ENCODE peak calls at places on chromosomes 1 and 21, in five cellular contexts. V, Y, T, U and M are unnamed samples.

GRCh38 chr1:147785794-147786506 is 25.5 kb upstream of the GJA5 start:
- DNase-seq in V (no peak), Y (no peak), T (no peak), U (no peak), M (no peak)

GRCh38 chr1:244273845-244274619 is 177.7 kb downstream of the ADSS2 start:
- DNase-seq in V (peak), Y (peak), T (no peak), U (no peak), M (peak)

GRCh38 chr1:237011432-237011831 is 7.2 kb upstream of the MT1HL1 start:
- DNase-seq in V (no peak), Y (no peak), T (no peak), U (no peak), M (no peak)

GRCh38 chr1:201828820-201829774 is at the start of gene IPO9:
- DNase-seq in V (peak), Y (peak), T (peak), U (peak), M (peak)

GRCh38 chr1:6272476-6273270 is 11.8 kb upstream of the GPR153 start:
- DNase-seq in V (no peak), Y (no peak), T (no peak), U (no peak), M (no peak)

GRCh38 chr1:54442185-54442584 is 36.0 kb upstream of the SSBP3 start:
- DNase-seq in V (no peak), Y (no peak), T (no peak), U (no peak), M (no peak)

GRCh38 chr21:17929514-17929913 is 110.4 kb upstream of the C21orf91 start:
- DNase-seq in V (no peak), Y (no peak), T (no peak), U (no peak), M (no peak)

GRCh38 chr1:1988061-1988945 is 15.3 kb downstream of the CFAP74 start:
- DNase-seq in V (no peak), Y (no peak), T (no peak), U (no peak), M (no peak)

GRCh38 chr21:39184050-39184980 is 1.1 kb upstream of the PSMG1 start:
- DNase-seq in V (no peak), Y (no peak), T (no peak), U (no peak), M (no peak)

GRCh38 chr21:33974513-33975468 is 59.2 kb upstream of the ATP5PO start:
- DNase-seq in V (no peak), Y (no peak), T (no peak), U (no peak), M (no peak)

GRCh38 chr21:31780944-31781343 is 49.0 kb upstream of the SCAF4 start:
- DNase-seq in V (no peak), Y (no peak), T (no peak), U (no peak), M (no peak)

GRCh38 chr1:200033511-200034261 is 6.2 kb downstream of the NR5A2 start:
- DNase-seq in V (no peak), Y (no peak), T (no peak), U (no peak), M (no peak)

GRCh38 chr1:207606362-207606755 is 38.6 kb upstream of the CR1L start:
- DNase-seq in V (no peak), Y (no peak), T (no peak), U (no peak), M (no peak)

GRCh38 chr1:152745289-152745704 is 12.5 kb upstream of the KPRP start:
- DNase-seq in V (no peak), Y (no peak), T (no peak), U (no peak), M (no peak)

GRCh38 chr21:45536301-45537081 is 5.7 kb downstream of the SLC19A1 start:
- DNase-seq in V (peak), Y (no peak), T (no peak), U (no peak), M (peak)

GRCh38 chr1:49052102-49052501 is 275.4 kb upstream of the BEND5 start:
- DNase-seq in V (peak), Y (no peak), T (no peak), U (no peak), M (no peak)

GRCh38 chr1:205849619-205850355 is at the start of gene PM20D1:
- DNase-seq in V (peak), Y (peak), T (peak), U (peak), M (peak)

GRCh38 chr1:161266096-161266679 is 7.6 kb downstream of the PCP4L1 start:
- DNase-seq in V (no peak), Y (no peak), T (no peak), U (no peak), M (no peak)

GRCh38 chr1:162674018-162674608 is 41.8 kb downstream of the DDR2 start:
- DNase-seq in V (no peak), Y (no peak), T (no peak), U (no peak), M (no peak)

GRCh38 chr1:72000809-72001208 is 281.5 kb downstream of the NEGR1 start:
- DNase-seq in V (no peak), Y (no peak), T (no peak), U (no peak), M (no peak)

GRCh38 chr1:2025491-2025981 is 6.4 kb downstream of the GABRD start:
- DNase-seq in V (no peak), Y (no peak), T (peak), U (no peak), M (peak)

GRCh38 chr21:34243562-34243961 is 120.2 kb upstream of the KCNE2 start:
- DNase-seq in V (peak), Y (no peak), T (no peak), U (no peak), M (no peak)

GRCh38 chr1:15323351-15323988 is 76.4 kb downstream of the FHAD1 start:
- DNase-seq in V (peak), Y (no peak), T (peak), U (peak), M (peak)

GRCh38 chr1:51799372-51799771 is 79.2 kb downstream of the NRDC start:
- DNase-seq in V (no peak), Y (no peak), T (no peak), U (peak), M (no peak)